ENCODE peak calls at places on chromosomes 1 and 21, in six cellular contexts. One of them, this sample, is unnamed.
A peak's percentile ranks its signal among the peaks of the same experiment; 100 is the strongest.

GRCh38 chr21:35088235-35088865 is 39.2 kb upstream of the RUNX1 start:
- DNase-seq in fibroblast of lung: peak; percentile 67
- DNase-seq in heart left ventricle: no peak
- DNase-seq in cardiac muscle cell: no peak
- DNase-seq in prostate gland: no peak
- DNase-seq in A673: no peak
- DNase-seq in this sample: no peak

GRCh38 chr1:230268371-230269170 is 157.6 kb downstream of the PGBD5 start:
- DNase-seq in fibroblast of lung: peak; percentile 61
- DNase-seq in heart left ventricle: peak; percentile 48
- DNase-seq in cardiac muscle cell: peak; percentile 81
- DNase-seq in prostate gland: peak; percentile 17
- DNase-seq in A673: peak; percentile 92
- DNase-seq in this sample: no peak

GRCh38 chr1:206714331-206715058 is 29.8 kb downstream of the MAPKAPK2 start:
- DNase-seq in fibroblast of lung: peak; percentile 56
- DNase-seq in heart left ventricle: no peak
- DNase-seq in cardiac muscle cell: no peak
- DNase-seq in prostate gland: peak; percentile 79
- DNase-seq in A673: no peak
- DNase-seq in this sample: no peak

GRCh38 chr21:41648591-41649031 is 118.2 kb downstream of the RIPK4 start:
- DNase-seq in fibroblast of lung: peak; percentile 80
- DNase-seq in heart left ventricle: no peak
- DNase-seq in cardiac muscle cell: no peak
- DNase-seq in prostate gland: no peak
- DNase-seq in A673: peak; percentile 10
- DNase-seq in this sample: no peak

GRCh38 chr1:227397356-227397978 is 79.2 kb upstream of the CDC42BPA start:
- DNase-seq in fibroblast of lung: no peak
- DNase-seq in heart left ventricle: no peak
- DNase-seq in cardiac muscle cell: no peak
- DNase-seq in prostate gland: no peak
- DNase-seq in A673: no peak
- DNase-seq in this sample: no peak

GRCh38 chr1:58204284-58204683 is 342.2 kb downstream of the OMA1 start:
- DNase-seq in fibroblast of lung: no peak
- DNase-seq in heart left ventricle: no peak
- DNase-seq in cardiac muscle cell: no peak
- DNase-seq in prostate gland: no peak
- DNase-seq in A673: peak; percentile 43
- DNase-seq in this sample: no peak

GRCh38 chr21:38771536-38771935 is 34.2 kb upstream of the ETS2 start:
- DNase-seq in fibroblast of lung: peak; percentile 32
- DNase-seq in heart left ventricle: no peak
- DNase-seq in cardiac muscle cell: no peak
- DNase-seq in prostate gland: no peak
- DNase-seq in A673: no peak
- DNase-seq in this sample: no peak

GRCh38 chr1:67053535-67053784 is 488 bp downstream of the SLC35D1 start:
- DNase-seq in fibroblast of lung: no peak
- DNase-seq in heart left ventricle: peak; percentile 69
- DNase-seq in cardiac muscle cell: peak; percentile 75
- DNase-seq in prostate gland: peak; percentile 48
- DNase-seq in A673: peak; percentile 49
- DNase-seq in this sample: peak; percentile 68

GRCh38 chr1:41359211-41360073 is 1.8 kb upstream of the FOXO6 start:
- DNase-seq in fibroblast of lung: peak; percentile 69
- DNase-seq in heart left ventricle: no peak
- DNase-seq in cardiac muscle cell: no peak
- DNase-seq in prostate gland: no peak
- DNase-seq in A673: no peak
- DNase-seq in this sample: no peak

GRCh38 chr1:212269306-212269705 is 15.9 kb upstream of the PPP2R5A start:
- DNase-seq in fibroblast of lung: no peak
- DNase-seq in heart left ventricle: no peak
- DNase-seq in cardiac muscle cell: no peak
- DNase-seq in prostate gland: no peak
- DNase-seq in A673: peak; percentile 19
- DNase-seq in this sample: no peak

GRCh38 chr1:192539450-192540132 is 36.0 kb upstream of the RGS1 start:
- DNase-seq in fibroblast of lung: peak; percentile 98
- DNase-seq in heart left ventricle: no peak
- DNase-seq in cardiac muscle cell: peak; percentile 17
- DNase-seq in prostate gland: no peak
- DNase-seq in A673: peak; percentile 90
- DNase-seq in this sample: no peak

GRCh38 chr1:59574085-59574484 is 240.7 kb upstream of the HOOK1 start:
- DNase-seq in fibroblast of lung: peak; percentile 99
- DNase-seq in heart left ventricle: no peak
- DNase-seq in cardiac muscle cell: no peak
- DNase-seq in prostate gland: no peak
- DNase-seq in A673: no peak
- DNase-seq in this sample: no peak

GRCh38 chr1:244796719-244797406 is 38.6 kb upstream of the COX20 start:
- DNase-seq in fibroblast of lung: peak; percentile 45
- DNase-seq in heart left ventricle: peak; percentile 35
- DNase-seq in cardiac muscle cell: peak; percentile 73
- DNase-seq in prostate gland: peak; percentile 51
- DNase-seq in A673: peak; percentile 74
- DNase-seq in this sample: no peak

GRCh38 chr1:213982814-213983588 is 4.8 kb upstream of the PROX1 start:
- DNase-seq in fibroblast of lung: peak; percentile 13
- DNase-seq in heart left ventricle: peak; percentile 35
- DNase-seq in cardiac muscle cell: peak; percentile 84
- DNase-seq in prostate gland: no peak
- DNase-seq in A673: no peak
- DNase-seq in this sample: peak; percentile 40

GRCh38 chr1:206589206-206589605 is 23.1 kb downstream of the EIF2D start:
- DNase-seq in fibroblast of lung: peak; percentile 96
- DNase-seq in heart left ventricle: peak; percentile 37
- DNase-seq in cardiac muscle cell: no peak
- DNase-seq in prostate gland: no peak
- DNase-seq in A673: no peak
- DNase-seq in this sample: peak; percentile 26

GRCh38 chr1:88608139-88608943 is 75.7 kb upstream of the PKN2 start:
- DNase-seq in fibroblast of lung: peak; percentile 17
- DNase-seq in heart left ventricle: no peak
- DNase-seq in cardiac muscle cell: peak; percentile 61
- DNase-seq in prostate gland: no peak
- DNase-seq in A673: peak; percentile 49
- DNase-seq in this sample: no peak

GRCh38 chr1:70043806-70044205 is 161.6 kb downstream of the LRRC40 start:
- DNase-seq in fibroblast of lung: peak; percentile 86
- DNase-seq in heart left ventricle: no peak
- DNase-seq in cardiac muscle cell: peak; percentile 75
- DNase-seq in prostate gland: no peak
- DNase-seq in A673: peak; percentile 56
- DNase-seq in this sample: no peak

GRCh38 chr1:160859166-160859565 is 3.5 kb downstream of the CD244 start:
- DNase-seq in fibroblast of lung: no peak
- DNase-seq in heart left ventricle: no peak
- DNase-seq in cardiac muscle cell: no peak
- DNase-seq in prostate gland: no peak
- DNase-seq in A673: no peak
- DNase-seq in this sample: no peak

GRCh38 chr1:156670791-156671190 is 6.4 kb downstream of the NES start:
- DNase-seq in fibroblast of lung: no peak
- DNase-seq in heart left ventricle: no peak
- DNase-seq in cardiac muscle cell: no peak
- DNase-seq in prostate gland: no peak
- DNase-seq in A673: no peak
- DNase-seq in this sample: no peak

GRCh38 chr1:46062651-46063319 is 69.6 kb downstream of the PIK3R3 start:
- DNase-seq in fibroblast of lung: no peak
- DNase-seq in heart left ventricle: no peak
- DNase-seq in cardiac muscle cell: no peak
- DNase-seq in prostate gland: no peak
- DNase-seq in A673: no peak
- DNase-seq in this sample: no peak

GRCh38 chr1:202194328-202194648 is 689 bp downstream of the LGR6 start:
- DNase-seq in fibroblast of lung: no peak
- DNase-seq in heart left ventricle: no peak
- DNase-seq in cardiac muscle cell: no peak
- DNase-seq in prostate gland: no peak
- DNase-seq in A673: no peak
- DNase-seq in this sample: no peak

GRCh38 chr1:43253876-43254275 is 15.9 kb upstream of the TMEM125 start:
- DNase-seq in fibroblast of lung: no peak
- DNase-seq in heart left ventricle: no peak
- DNase-seq in cardiac muscle cell: no peak
- DNase-seq in prostate gland: no peak
- DNase-seq in A673: no peak
- DNase-seq in this sample: no peak

GRCh38 chr1:225519166-225519863 is 91.5 kb upstream of the LBR start:
- DNase-seq in fibroblast of lung: peak; percentile 9
- DNase-seq in heart left ventricle: no peak
- DNase-seq in cardiac muscle cell: no peak
- DNase-seq in prostate gland: no peak
- DNase-seq in A673: no peak
- DNase-seq in this sample: peak; percentile 31
- H3K4me3 ChIP-seq in fibroblast of lung: peak overlapping the region; percentile 38
- H3K4me3 ChIP-seq in heart left ventricle: no peak overlapping the region
- H3K4me3 ChIP-seq in cardiac muscle cell: no peak overlapping the region
- H3K4me3 ChIP-seq in prostate gland: no peak overlapping the region
- H3K4me3 ChIP-seq in A673: no peak overlapping the region
- H3K4me3 ChIP-seq in this sample: no peak overlapping the region

DNA sequence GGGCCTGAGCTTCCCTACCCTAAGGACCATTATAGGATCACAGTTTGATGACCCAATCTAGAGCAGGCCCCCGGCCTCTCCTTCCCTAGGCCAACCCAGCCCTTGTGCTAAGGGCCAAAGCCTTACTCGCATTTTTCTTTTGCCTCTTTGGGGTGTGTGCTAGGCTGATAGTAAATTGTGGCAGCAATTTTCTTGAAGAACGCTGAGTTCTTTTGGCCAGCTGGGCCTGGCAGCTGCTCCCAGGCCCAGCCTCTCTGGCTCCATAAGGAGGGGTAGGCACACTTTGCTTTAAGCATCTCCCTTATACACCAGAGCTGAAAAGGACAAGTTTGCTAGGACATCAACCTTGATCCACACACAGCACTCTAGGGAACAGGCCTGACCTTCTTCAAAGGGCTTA is 4.2 kb downstream of the OLFML2B start:
- DNase-seq in fibroblast of lung: no peak
- DNase-seq in heart left ventricle: no peak
- DNase-seq in cardiac muscle cell: no peak
- DNase-seq in prostate gland: no peak
- DNase-seq in A673: no peak
- DNase-seq in this sample: no peak
- H3K4me1 ChIP-seq in fibroblast of lung: peaks cover 9% of the 10 kb centered on the region
- H3K4me1 ChIP-seq in heart left ventricle: peaks cover 10% of the 10 kb centered on the region
- H3K4me1 ChIP-seq in cardiac muscle cell: peaks cover 4% of the 10 kb centered on the region
- H3K4me1 ChIP-seq in prostate gland: peaks cover 6% of the 10 kb centered on the region
- H3K4me1 ChIP-seq in A673: peaks cover 24% of the 10 kb centered on the region
- H3K4me1 ChIP-seq in this sample: peaks cover 49% of the 10 kb centered on the region

GRCh38 chr1:27522860-27523665 is 33.1 kb upstream of the WASF2 start:
- DNase-seq in fibroblast of lung: no peak
- DNase-seq in heart left ventricle: peak; percentile 68
- DNase-seq in cardiac muscle cell: peak; percentile 69
- DNase-seq in prostate gland: no peak
- DNase-seq in A673: no peak
- DNase-seq in this sample: peak; percentile 59
- TF ChIP-seq CTCF in fibroblast of lung: peak; percentile 32
- TF ChIP-seq CTCF in heart left ventricle: peak; percentile 46
- TF ChIP-seq CTCF in cardiac muscle cell: peak; percentile 41
- TF ChIP-seq CTCF in prostate gland: peak; percentile 23
- TF ChIP-seq CTCF in A673: peak; percentile 32
- TF ChIP-seq CTCF in this sample: peak; percentile 44

GRCh38 chr1:11822091-11822490 is 16.1 kb downstream of the CLCN6 start:
- DNase-seq in fibroblast of lung: peak; percentile 41
- DNase-seq in heart left ventricle: no peak
- DNase-seq in cardiac muscle cell: no peak
- DNase-seq in prostate gland: no peak
- DNase-seq in A673: no peak
- DNase-seq in this sample: no peak

GRCh38 chr1:11817192-11817591 is 11.2 kb downstream of the CLCN6 start:
- DNase-seq in fibroblast of lung: no peak
- DNase-seq in heart left ventricle: no peak
- DNase-seq in cardiac muscle cell: no peak
- DNase-seq in prostate gland: no peak
- DNase-seq in A673: no peak
- DNase-seq in this sample: no peak
- H3K4me3 ChIP-seq in fibroblast of lung: no peak overlapping the region
- H3K4me3 ChIP-seq in heart left ventricle: no peak overlapping the region
- H3K4me3 ChIP-seq in cardiac muscle cell: no peak overlapping the region
- H3K4me3 ChIP-seq in prostate gland: no peak overlapping the region
- H3K4me3 ChIP-seq in A673: no peak overlapping the region
- H3K4me3 ChIP-seq in this sample: no peak overlapping the region

DNA sequence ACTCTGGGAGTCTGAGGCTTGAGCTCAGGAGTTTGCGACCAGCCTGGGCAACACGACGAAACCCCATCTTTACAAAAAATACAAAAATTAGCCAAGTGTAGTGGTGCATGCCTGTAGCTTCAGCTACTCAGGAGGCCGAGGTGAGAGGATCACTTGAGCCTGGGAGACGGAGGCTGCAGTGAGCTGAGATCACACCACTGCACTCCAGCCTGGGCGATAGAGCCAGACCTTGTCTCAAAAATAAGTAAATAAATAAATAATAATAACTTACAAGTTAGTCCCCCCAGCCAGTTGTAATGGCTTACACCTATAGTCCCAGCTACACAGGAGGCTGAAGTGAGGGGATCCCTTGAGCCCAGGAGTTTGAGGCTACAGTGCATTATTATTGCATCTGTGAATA is 21.7 kb upstream of the BTG2 start:
- DNase-seq in fibroblast of lung: no peak
- DNase-seq in heart left ventricle: peak; percentile 1
- DNase-seq in cardiac muscle cell: no peak
- DNase-seq in prostate gland: no peak
- DNase-seq in A673: no peak
- DNase-seq in this sample: no peak
- H3K4me1 ChIP-seq in fibroblast of lung: peaks cover 5% of the 10 kb centered on the region
- H3K4me1 ChIP-seq in heart left ventricle: peaks cover 51% of the 10 kb centered on the region
- H3K4me1 ChIP-seq in cardiac muscle cell: peaks cover 74% of the 10 kb centered on the region
- H3K4me1 ChIP-seq in prostate gland: peaks cover 10% of the 10 kb centered on the region
- H3K4me1 ChIP-seq in A673: peaks cover 8% of the 10 kb centered on the region
- H3K4me1 ChIP-seq in this sample: peaks cover 90% of the 10 kb centered on the region

DNA sequence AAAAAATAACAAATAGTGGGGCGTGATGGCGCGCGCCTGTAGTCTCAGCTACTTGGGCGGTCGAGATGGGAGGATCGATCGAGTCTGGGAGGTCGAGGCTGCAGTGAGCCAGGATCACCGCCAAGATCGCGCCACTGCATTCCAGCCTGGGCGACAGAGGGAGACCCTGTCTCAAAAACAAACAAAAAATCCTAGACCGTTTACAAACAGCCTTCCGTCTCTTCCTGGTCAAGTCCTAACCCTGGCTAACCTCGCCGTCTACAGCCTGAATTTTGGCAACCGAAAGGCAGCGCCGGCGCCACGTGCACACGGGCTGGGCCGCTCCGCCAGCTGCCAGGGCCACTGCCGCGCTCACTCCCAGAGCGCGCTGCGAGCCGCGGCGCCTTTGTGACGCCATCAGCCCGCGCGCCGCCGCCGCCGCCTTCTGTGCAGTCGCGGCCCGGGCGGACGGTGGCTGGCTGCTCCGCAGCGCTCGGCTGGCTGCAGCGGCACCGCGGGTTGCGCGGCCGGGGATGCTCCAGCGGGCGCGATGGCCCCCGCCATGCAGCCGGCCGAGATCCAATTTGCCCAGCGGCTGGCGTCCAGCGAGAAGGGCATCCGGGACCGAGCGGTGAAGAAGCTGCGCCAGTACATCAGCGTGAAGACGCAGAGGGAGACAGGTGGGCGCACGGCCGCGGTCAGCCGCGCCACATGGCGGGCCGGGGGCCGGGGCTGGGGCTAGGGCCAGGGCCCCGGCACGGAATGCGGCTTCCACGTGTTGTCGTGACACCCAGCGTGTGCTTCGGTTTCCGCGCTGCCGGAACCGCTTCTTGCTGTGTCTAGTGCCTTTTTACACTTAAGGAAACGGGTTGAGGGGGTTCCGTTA is at the start of the genes HSF2BP and RRP1B:
- DNase-seq in fibroblast of lung: peak; percentile 85
- DNase-seq in heart left ventricle: peak; percentile 82
- DNase-seq in cardiac muscle cell: peak; percentile 91
- DNase-seq in prostate gland: peak; percentile 71
- DNase-seq in A673: peak; percentile 90
- DNase-seq in this sample: peak; percentile 85
- TF ChIP-seq CTCF in fibroblast of lung: no peak
- TF ChIP-seq CTCF in heart left ventricle: peak; percentile 24
- TF ChIP-seq CTCF in cardiac muscle cell: no peak
- TF ChIP-seq CTCF in prostate gland: peak; percentile 37
- TF ChIP-seq CTCF in A673: no peak
- TF ChIP-seq CTCF in this sample: no peak